ENCODE peak calls at places on chromosome X, in nine cellular contexts. Z, P, S, B, E, H, A, I and F are unnamed samples.

GRCh38 chrX:10892605-10893225 is 218.4 kb upstream of the HCCS start:
- DNase-seq in S (no peak), H (no peak), B (no peak), P (no peak), I (no peak), Z (no peak), A (no peak), E (no peak), F (no peak)

GRCh38 chrX:71366674-71367256 is 608 bp downstream of the TAF1 start:
- DNase-seq in Z (no peak), B (peak; percentile 21), H (no peak), A (no peak), I (peak; percentile 6), S (peak; percentile 30), P (peak; percentile 19), E (no peak), F (peak; percentile 83)

GRCh38 chrX:136067946-136068345 is 79.4 kb upstream of the FHL1 start:
- DNase-seq in A (no peak), E (no peak), H (no peak), P (no peak), I (no peak), B (no peak), S (no peak), Z (no peak), F (no peak)

GRCh38 chrX:53458082-53458481 is 23.9 kb upstream of the HSD17B10 start:
- DNase-seq in Z (no peak), H (no peak), E (no peak), A (no peak), I (no peak), P (no peak), B (no peak), S (no peak), F (no peak)

GRCh38 chrX:47687249-47687648 is 28.3 kb upstream of the UXT start:
- DNase-seq in A (no peak), B (no peak), P (no peak), S (no peak), H (no peak), E (no peak), Z (no peak), I (no peak), F (no peak)

GRCh38 chrX:153573999-153574398 is 24.9 kb downstream of the CCNQ start:
- DNase-seq in A (no peak), Z (no peak), B (no peak), I (no peak), H (no peak), E (no peak), S (no peak), P (no peak), F (no peak)

GRCh38 chrX:47501226-47502071 is 18.4 kb upstream of the ZNF41 start:
- DNase-seq in E (no peak), B (no peak), P (no peak), S (no peak), A (no peak), H (no peak), I (no peak), Z (no peak), F (no peak)

GRCh38 chrX:136546369-136546768 is 14.4 kb downstream of the VGLL1 start:
- DNase-seq in P (no peak), I (no peak), E (no peak), B (no peak), Z (no peak), A (no peak), S (no peak), H (no peak), F (no peak)

GRCh38 chrX:133185938-133186337 is 32.2 kb downstream of the TFDP3 start:
- DNase-seq in B (no peak), S (no peak), I (peak; percentile 48), Z (no peak), A (no peak), E (peak; percentile 24), H (peak; percentile 77), P (peak; percentile 16), F (no peak)

GRCh38 chrX:129235903-129236302 is 287.4 kb downstream of the SMARCA1 start:
- DNase-seq in P (no peak), I (no peak), E (no peak), Z (no peak), A (no peak), H (no peak), B (no peak), S (no peak), F (no peak)

GRCh38 chrX:27619975-27620374 is 29.8 kb downstream of the DCAF8L2 start:
- DNase-seq in Z (no peak), I (no peak), P (no peak), S (no peak), H (no peak), E (peak; percentile 5), A (no peak), B (no peak), F (no peak)

GRCh38 chrX:40094900-40095587 is 2.7 kb downstream of the BCOR start:
- DNase-seq in I (no peak), E (no peak), P (no peak), A (no peak), H (no peak), S (no peak), B (no peak), Z (no peak), F (no peak)

GRCh38 chrX:40095588-40096394 is 2.0 kb downstream of the BCOR start:
- DNase-seq in S (peak; percentile 36), P (no peak), H (no peak), E (no peak), B (no peak), A (no peak), Z (no peak), I (no peak), F (peak; percentile 87)

GRCh38 chrX:40093586-40093985 is 4.2 kb downstream of the BCOR start:
- DNase-seq in I (no peak), E (no peak), S (no peak), A (no peak), H (no peak), B (no peak), Z (no peak), P (no peak), F (peak; percentile 24)

GRCh38 chrX:40092808-40093435 is 4.8 kb downstream of the BCOR start:
- DNase-seq in H (no peak), Z (no peak), B (no peak), P (no peak), I (no peak), S (no peak), E (no peak), A (no peak), F (no peak)

GRCh38 chrX:40094041-40094899 is 3.5 kb downstream of the BCOR start:
- DNase-seq in Z (no peak), P (peak; percentile 60), B (peak; percentile 84), E (no peak), A (no peak), S (peak; percentile 68), H (no peak), I (peak; percentile 48), F (peak; percentile 82)
- TF ChIP-seq POLR2A in Z (no peak), P (peak; percentile 40), B (peak; percentile 78), E (no peak), A (no peak), S (peak; percentile 26), H (no peak), I (no peak), F (no peak)

DNA sequence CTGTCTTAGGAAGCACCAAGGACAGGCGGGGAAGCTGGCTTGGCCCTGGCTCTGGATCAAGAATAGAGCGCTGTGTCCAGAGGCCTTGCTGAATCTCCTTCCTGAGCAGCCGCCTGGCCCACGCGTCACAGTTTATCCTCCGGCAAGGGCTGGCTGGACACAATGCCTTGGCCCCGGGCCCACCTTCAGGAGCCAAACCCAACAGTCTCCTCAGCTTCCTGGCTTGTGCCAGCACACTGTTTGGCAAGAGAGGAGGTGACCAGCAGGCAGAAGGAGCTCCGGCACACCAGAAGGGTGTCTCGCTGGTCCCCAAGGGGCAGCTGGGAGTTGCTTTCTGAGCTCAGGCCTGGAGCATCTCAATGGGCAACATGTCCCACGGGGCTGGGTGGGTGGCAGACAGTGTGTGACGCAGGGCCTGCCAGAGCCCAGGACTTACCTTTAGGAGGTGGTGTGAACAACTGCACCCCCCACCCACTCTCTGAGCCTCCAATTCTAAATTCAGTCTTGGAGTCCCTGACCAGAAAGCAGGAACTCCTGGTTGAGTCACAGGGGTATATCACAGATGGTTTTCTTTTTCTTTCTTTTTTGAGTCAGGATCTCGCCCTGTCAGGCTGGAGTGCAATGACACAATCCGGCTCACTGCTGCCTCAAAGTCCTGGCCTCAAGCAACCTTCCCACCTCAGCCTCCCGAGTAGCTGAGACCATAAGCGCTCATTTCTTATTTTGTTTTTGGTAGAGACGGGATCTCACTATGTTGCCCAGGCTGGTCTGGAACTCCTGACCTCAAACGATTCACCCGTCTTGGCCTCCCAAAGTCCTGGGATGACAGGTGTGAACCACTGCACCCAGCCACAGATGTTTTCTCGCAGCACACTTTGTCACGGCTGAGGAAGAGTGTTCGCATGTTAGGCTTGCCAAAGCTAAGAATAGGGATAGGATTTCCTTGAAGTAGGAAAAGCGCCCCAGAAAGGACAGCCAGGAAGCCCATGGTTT is 361.2 kb downstream of the BCOR start:
- DNase-seq in I (peak; percentile 92), A (peak; percentile 59), S (peak; percentile 80), B (peak; percentile 93), E (no peak), P (peak; percentile 53), H (no peak), Z (peak; percentile 77), F (peak; percentile 83)
- TF ChIP-seq POLR2A in I (no peak), A (no peak), S (no peak), B (no peak), E (no peak), P (no peak), H (no peak), Z (no peak), F (no peak)

DNA sequence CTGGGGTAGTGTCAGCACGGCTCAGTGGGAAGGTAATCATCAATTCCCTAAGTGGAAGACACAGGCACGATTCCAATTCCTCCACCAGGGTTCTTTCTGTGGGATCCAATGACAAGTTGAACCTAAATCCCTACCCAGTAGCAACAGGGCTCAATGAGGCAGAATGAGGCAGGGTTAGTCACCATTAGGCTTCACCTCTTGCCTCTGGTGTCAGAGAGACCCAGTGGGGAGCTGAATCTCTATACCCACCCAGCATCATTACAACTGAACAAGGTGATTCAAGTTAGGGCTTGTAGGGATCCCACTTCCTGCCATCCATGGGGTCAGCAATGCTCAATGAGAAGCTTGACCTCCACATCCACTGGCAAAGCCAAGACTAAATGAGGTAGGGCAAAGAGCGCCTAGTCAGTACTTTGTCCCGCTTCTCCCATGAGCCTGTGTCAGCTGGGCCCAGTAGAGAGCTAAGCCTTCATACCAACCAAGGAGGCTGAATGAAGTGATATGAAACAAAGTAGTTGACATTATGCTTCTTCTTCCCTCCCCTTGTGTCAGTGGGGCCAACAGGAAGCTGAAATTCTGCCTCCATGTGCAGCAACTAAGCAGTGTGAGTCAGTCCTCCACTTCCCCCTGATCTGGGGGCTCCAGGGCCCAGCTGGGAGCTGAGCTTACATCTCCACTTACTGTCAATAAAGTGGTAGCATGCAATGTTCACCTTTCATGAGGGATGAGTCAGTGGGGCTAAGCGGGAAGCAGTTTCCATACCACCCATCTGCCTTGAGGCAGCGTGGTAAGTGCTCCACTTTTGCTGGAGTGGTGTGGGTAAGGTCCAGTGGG is 36.4 kb upstream of the RBM41 start:
- DNase-seq in H (no peak), I (no peak), S (no peak), Z (no peak), B (no peak), E (peak; percentile 18), P (no peak), A (no peak), F (peak; percentile 27)
- TF ChIP-seq POLR2A in H (no peak), I (no peak), S (no peak), Z (no peak), B (no peak), E (no peak), P (no peak), A (no peak), F (no peak)

DNA sequence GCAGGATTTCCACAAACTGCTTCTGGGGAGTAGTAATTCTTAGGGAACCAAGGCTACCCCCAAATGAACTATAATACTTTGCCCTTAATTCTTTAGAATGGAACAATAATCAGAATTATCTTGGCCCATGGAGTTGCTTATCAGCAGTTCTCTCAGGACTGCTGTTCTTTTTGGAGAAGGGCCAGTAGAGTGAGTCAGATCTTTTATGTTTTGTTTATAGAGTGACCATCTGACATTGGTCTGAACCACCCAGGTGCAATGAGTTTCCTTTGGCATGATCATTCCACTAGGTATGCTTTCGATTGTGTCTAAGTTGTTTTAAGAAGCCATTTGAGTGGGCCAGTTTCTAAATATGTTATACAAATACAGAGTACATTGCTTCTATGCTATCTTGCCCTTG is 31.8 kb downstream of the PRRG1 start:
- DNase-seq in P (no peak), H (peak; percentile 55), Z (no peak), A (no peak), S (no peak), I (peak; percentile 51), E (peak; percentile 25), B (no peak), F (no peak)
- TF ChIP-seq POLR2A in P (no peak), H (no peak), Z (no peak), A (no peak), S (no peak), I (no peak), E (no peak), B (no peak), F (no peak)